ENCODE peak calls at places on chromosomes 11 and 22, in four cellular contexts. D is H1, N is GM12878, B is GM12891. C is an unnamed sample.

GRCh38 chr11:56345739-56346138 is at the start of gene OR8K1:
- DNase-seq in D (no peak), B (no peak), N (no peak), C (no peak)

GRCh38 chr11:128299132-128299726 is 288.1 kb downstream of the ETS1 start:
- DNase-seq in N (peak; percentile 76), D (no peak), B (no peak), C (no peak)

GRCh38 chr11:38163526-38163925 is 1565.5 kb upstream of the RAG2 start:
- DNase-seq in N (no peak), B (no peak), D (no peak), C (no peak)

GRCh38 chr11:130612291-130612802 is 163.9 kb downstream of the ADAMTS15 start:
- DNase-seq in N (no peak), B (no peak), D (no peak), C (no peak)

GRCh38 chr11:74559110-74559933 is 33.1 kb upstream of the POLD3 start:
- DNase-seq in D (no peak), B (no peak), N (no peak), C (no peak)

GRCh38 chr11:43987384-43988039 is 45.1 kb downstream of the C11orf96 start:
- DNase-seq in B (no peak), N (no peak), D (no peak), C (no peak)

GRCh38 chr22:46635756-46636155 is 15.6 kb downstream of the GRAMD4 start:
- DNase-seq in B (no peak), N (no peak), D (no peak), C (no peak)

GRCh38 chr22:40808018-40808841 is 10.9 kb downstream of the SLC25A17 start:
- DNase-seq in D (no peak), N (no peak), B (no peak), C (no peak)

GRCh38 chr11:74466916-74467885 is at the start of gene KCNE3:
- DNase-seq in D (peak; percentile 58), B (no peak), N (no peak), C (no peak)

DNA sequence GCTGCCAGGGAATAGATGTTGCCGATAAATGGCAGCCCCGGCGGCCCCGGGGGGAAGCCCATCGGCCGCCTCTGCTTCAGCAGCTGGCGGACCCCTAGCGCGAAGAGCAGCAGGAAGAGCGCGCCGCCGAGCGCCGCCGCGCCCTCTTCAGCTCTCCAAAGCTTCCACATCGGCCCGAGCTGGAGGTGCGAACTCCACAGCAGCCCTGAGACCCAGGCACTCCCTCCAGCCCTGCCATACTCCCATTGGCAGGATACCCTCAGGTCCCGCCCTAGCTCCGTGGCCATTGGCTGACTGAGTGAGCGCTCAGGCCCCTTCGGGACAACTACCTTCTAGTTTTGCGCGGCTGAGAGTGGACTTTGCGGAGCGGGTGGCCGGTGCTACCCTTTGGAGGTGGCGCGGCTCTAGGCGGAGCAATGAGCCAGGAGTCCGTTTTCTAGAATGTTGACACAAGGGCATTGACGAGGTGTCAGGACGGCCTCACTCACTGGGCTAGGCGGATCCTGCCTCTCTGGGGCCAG is at the start of gene CYP2R1:
- DNase-seq in B (peak; percentile 59), D (peak; percentile 92), N (peak; percentile 84), C (peak; percentile 88)
- TF ChIP-seq POLR2A in B (no peak), D (no peak), N (no peak), C (no peak)

GRCh38 chr22:31083923-31084810 is 3.0 kb downstream of the SMTN start:
- DNase-seq in B (peak; percentile 33), D (no peak), N (no peak), C (peak; percentile 40)

GRCh38 chr22:31083377-31083768 is 2.3 kb downstream of the SMTN start:
- DNase-seq in N (no peak), D (no peak), B (no peak), C (no peak)

GRCh38 chr22:31085493-31085824 is 4.3 kb downstream of the SMTN start:
- DNase-seq in D (no peak), N (no peak), B (no peak), C (no peak)

GRCh38 chr22:31085928-31086327 is 4.8 kb downstream of the SMTN start:
- DNase-seq in D (no peak), N (no peak), B (peak; percentile 27), C (no peak)

GRCh38 chr22:31084811-31085492 is 3.8 kb downstream of the SMTN start:
- DNase-seq in D (peak; percentile 95), N (peak; percentile 43), B (peak; percentile 95), C (peak; percentile 97)
- TF ChIP-seq TAF1 in D (peak; percentile 90), N (peak; percentile 95), B (peak; percentile 74), C (peak; percentile 93)

DNA sequence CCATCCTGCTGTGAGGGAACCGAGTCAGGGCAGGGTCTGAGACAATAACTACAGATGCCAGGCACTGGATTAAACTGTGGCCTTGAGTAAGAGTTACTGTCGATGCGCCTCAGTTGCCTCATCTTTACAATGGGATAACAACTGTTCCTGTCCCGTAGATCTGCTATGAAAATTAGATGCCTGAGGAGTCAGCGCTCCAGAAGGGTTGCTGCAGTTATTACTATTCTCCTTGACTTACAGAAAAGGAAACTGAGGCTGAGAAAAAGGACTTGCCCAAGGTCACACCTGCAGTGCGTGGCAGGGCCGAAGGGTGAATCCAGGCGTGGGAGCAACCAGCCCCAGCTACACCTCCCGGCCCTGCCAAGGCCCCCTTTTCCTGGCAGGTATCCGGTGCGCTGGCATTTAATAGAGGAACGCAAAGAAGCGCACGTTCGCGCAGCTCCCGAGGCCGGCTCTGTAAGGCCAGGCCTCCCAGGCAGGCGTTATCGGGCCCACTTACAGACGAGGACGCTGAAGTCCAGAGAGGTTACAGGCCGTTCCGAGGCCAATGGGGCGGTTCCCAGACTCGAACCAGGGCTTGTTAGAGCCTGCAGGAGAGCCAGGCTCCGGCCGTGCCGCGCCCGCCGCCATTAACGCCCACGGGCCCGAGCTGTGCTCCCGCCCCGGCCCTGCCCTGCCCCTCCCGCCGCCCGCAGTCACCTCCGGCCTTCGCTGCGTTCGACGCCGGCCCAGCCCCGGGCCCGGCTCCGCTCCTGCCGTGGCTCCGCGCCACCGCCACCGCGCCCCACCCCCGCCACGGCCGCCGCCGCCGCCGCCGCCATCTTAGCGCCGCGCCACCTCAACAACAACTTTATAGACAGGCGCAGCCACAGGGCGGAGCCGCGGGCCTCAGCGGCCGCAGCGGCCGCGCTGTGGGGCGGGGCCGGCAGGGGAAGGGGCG is at the start of gene C11orf68:
- DNase-seq in D (peak; percentile 55), B (peak; percentile 62), N (no peak), C (no peak)
- TF ChIP-seq POLR2A in D (no peak), B (no peak), N (peak; percentile 75), C (peak; percentile 46)

DNA sequence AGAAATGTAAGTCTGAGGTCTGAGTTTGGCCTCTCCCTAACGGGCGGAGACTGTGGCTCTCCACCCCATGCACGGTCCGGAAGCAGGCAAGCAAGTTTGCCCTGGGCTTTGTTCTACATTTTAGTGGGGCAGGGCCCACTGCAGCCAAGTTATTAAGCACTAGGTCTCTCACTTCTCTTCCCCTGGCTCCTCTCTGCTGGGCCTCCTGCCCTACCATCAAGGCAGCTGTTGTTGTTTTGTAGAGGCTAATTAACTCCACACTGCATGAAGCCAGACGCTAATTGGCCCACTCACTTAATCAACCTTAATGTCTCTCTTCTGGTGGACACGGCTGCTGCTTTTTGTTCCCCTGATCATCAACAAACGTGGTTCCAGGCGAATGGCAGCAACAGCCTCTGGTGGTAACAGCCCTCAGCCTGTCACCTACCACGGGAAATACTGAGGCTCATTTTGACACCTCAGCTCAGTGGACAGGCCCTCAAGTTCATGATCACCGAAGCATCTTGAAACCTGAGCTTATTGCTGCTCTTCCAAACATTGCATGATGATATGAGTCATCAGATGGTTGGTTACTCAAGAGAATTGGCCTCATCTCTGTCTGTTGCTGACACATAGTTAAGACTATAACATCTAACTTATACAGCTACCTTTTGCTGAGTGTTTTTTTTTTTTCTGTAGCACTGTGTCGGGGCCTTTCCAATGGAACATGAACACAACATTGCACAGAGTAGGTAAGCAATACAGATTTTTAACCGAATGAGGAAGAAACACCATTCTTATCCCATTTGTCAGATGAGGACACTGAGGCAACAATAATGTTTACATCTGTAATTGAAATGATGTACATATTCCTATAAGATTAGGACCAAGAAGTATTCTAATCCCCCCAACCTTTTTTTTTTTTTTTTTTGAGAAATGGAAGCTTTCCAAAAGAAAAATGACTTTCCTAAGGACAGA is 20.8 kb upstream of the LMO2 start:
- DNase-seq in B (peak; percentile 36), D (no peak), N (peak; percentile 82), C (peak; percentile 41)
- TF ChIP-seq TAF1 in B (no peak), D (no peak), N (no peak), C (peak; percentile 21)

DNA sequence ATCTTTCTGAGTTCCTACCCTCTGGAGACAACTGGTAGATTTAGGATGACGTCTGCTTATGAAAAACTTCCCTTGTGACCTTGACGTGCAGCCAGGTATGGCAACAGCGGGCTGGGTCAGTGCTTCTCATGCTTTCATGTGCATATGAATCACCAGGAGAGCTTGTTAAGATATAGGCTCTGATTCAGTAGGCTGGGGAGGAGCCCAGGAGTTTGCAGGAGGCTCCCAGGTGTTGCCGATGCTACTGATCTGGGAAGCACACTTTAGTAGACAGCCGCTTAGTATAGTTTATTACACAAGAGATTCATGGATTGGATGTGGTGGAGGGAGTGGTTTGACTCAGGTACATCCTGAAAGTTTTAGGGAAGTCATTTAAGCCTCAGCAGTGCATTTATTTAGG is 23.8 kb downstream of the DIXDC1 start:
- DNase-seq in D (no peak), N (no peak), B (no peak), C (no peak)
- TF ChIP-seq POLR2A in D (peak; percentile 21), N (no peak), B (no peak), C (no peak)

GRCh38 chr11:8739309-8739793 is 56.8 kb downstream of the RPL27A start:
- DNase-seq in D (no peak), B (no peak), N (no peak), C (no peak)
- TF ChIP-seq TAF1 in D (no peak), B (no peak), N (no peak), C (no peak)

GRCh38 chr22:41946360-41947180 is at the start of gene CENPM:
- DNase-seq in D (peak; percentile 97), B (peak; percentile 79), N (peak; percentile 80), C (peak; percentile 79)
- TF ChIP-seq POLR2A in D (peak; percentile 81), B (no peak), N (peak; percentile 83), C (peak; percentile 59)

GRCh38 chr22:28369849-28370248 is 309.8 kb downstream of the TTC28 start:
- DNase-seq in N (no peak), B (no peak), D (no peak), C (no peak)
- TF ChIP-seq TAF1 in N (no peak), B (no peak), D (no peak), C (no peak)

C was measured in GM12892.